ENCODE peak calls at places on chromosomes 13 and 19, in ten cellular contexts. One of them, this sample, is unnamed.

GRCh38 chr13:74773263-74773662 is 639.1 kb upstream of the KLF12 start:
- DNase-seq in NCI-H1436: no peak
- DNase-seq in stromal cell of bone marrow: no peak
- DNase-seq in psoas muscle: no peak
- DNase-seq in AG20443: no peak
- DNase-seq in heart left ventricle: no peak
- DNase-seq in Calu3: no peak
- DNase-seq in KBM-7: no peak
- DNase-seq in substantia nigra: no peak
- DNase-seq in NCI-H446 treated with DMSO at 0.1 percent for 48 hours: no peak
- DNase-seq in this sample: no peak

GRCh38 chr13:44414771-44415170 is 41.1 kb downstream of the SERP2 start:
- DNase-seq in heart left ventricle: no peak
- DNase-seq in Calu3: no peak
- DNase-seq in NCI-H446 treated with DMSO at 0.1 percent for 48 hours: no peak
- DNase-seq in psoas muscle: no peak
- DNase-seq in stromal cell of bone marrow: no peak
- DNase-seq in KBM-7: no peak
- DNase-seq in substantia nigra: no peak
- DNase-seq in NCI-H1436: no peak
- DNase-seq in AG20443: no peak
- DNase-seq in this sample: no peak

GRCh38 chr13:49560270-49561063 is 24.9 kb downstream of the RCBTB1 start:
- DNase-seq in NCI-H1436: no peak
- DNase-seq in heart left ventricle: no peak
- DNase-seq in Calu3: peak
- DNase-seq in psoas muscle: no peak
- DNase-seq in NCI-H446 treated with DMSO at 0.1 percent for 48 hours: no peak
- DNase-seq in AG20443: no peak
- DNase-seq in KBM-7: no peak
- DNase-seq in substantia nigra: no peak
- DNase-seq in stromal cell of bone marrow: no peak
- DNase-seq in this sample: no peak

GRCh38 chr13:110226051-110226562 is 80.8 kb downstream of the COL4A1 start:
- DNase-seq in heart left ventricle: no peak
- DNase-seq in stromal cell of bone marrow: no peak
- DNase-seq in KBM-7: no peak
- DNase-seq in NCI-H446 treated with DMSO at 0.1 percent for 48 hours: no peak
- DNase-seq in psoas muscle: no peak
- DNase-seq in Calu3: no peak
- DNase-seq in NCI-H1436: no peak
- DNase-seq in AG20443: no peak
- DNase-seq in substantia nigra: no peak
- DNase-seq in this sample: no peak

GRCh38 chr19:2587001-2587719 is 111.2 kb downstream of the GADD45B start:
- DNase-seq in Calu3: no peak
- DNase-seq in psoas muscle: no peak
- DNase-seq in AG20443: no peak
- DNase-seq in stromal cell of bone marrow: no peak
- DNase-seq in NCI-H1436: no peak
- DNase-seq in heart left ventricle: no peak
- DNase-seq in NCI-H446 treated with DMSO at 0.1 percent for 48 hours: no peak
- DNase-seq in KBM-7: no peak
- DNase-seq in substantia nigra: no peak
- DNase-seq in this sample: no peak

GRCh38 chr13:83546476-83546875 is 335.8 kb downstream of the SLITRK1 start:
- DNase-seq in stromal cell of bone marrow: no peak
- DNase-seq in Calu3: no peak
- DNase-seq in psoas muscle: no peak
- DNase-seq in KBM-7: no peak
- DNase-seq in NCI-H1436: no peak
- DNase-seq in AG20443: no peak
- DNase-seq in heart left ventricle: no peak
- DNase-seq in NCI-H446 treated with DMSO at 0.1 percent for 48 hours: no peak
- DNase-seq in substantia nigra: no peak
- DNase-seq in this sample: no peak

GRCh38 chr19:18274303-18274775 is at the start of gene IQCN:
- DNase-seq in stromal cell of bone marrow: no peak
- DNase-seq in heart left ventricle: no peak
- DNase-seq in Calu3: peak
- DNase-seq in KBM-7: no peak
- DNase-seq in AG20443: peak
- DNase-seq in substantia nigra: no peak
- DNase-seq in psoas muscle: peak
- DNase-seq in NCI-H446 treated with DMSO at 0.1 percent for 48 hours: no peak
- DNase-seq in NCI-H1436: no peak
- DNase-seq in this sample: no peak

GRCh38 chr13:40679586-40679985 is 13.1 kb upstream of the FOXO1 start:
- DNase-seq in stromal cell of bone marrow: no peak
- DNase-seq in Calu3: no peak
- DNase-seq in heart left ventricle: no peak
- DNase-seq in AG20443: no peak
- DNase-seq in NCI-H446 treated with DMSO at 0.1 percent for 48 hours: no peak
- DNase-seq in KBM-7: no peak
- DNase-seq in NCI-H1436: no peak
- DNase-seq in psoas muscle: no peak
- DNase-seq in substantia nigra: no peak
- DNase-seq in this sample: no peak

GRCh38 chr19:29671393-29672076 is 6.3 kb downstream of the PLEKHF1 start:
- DNase-seq in AG20443: peak
- DNase-seq in NCI-H446 treated with DMSO at 0.1 percent for 48 hours: no peak
- DNase-seq in KBM-7: peak
- DNase-seq in NCI-H1436: peak
- DNase-seq in Calu3: peak
- DNase-seq in heart left ventricle: peak
- DNase-seq in substantia nigra: no peak
- DNase-seq in stromal cell of bone marrow: no peak
- DNase-seq in psoas muscle: peak
- DNase-seq in this sample: no peak

GRCh38 chr19:40693150-40693788 is 2.8 kb upstream of the NUMBL start:
- DNase-seq in KBM-7: no peak
- DNase-seq in psoas muscle: no peak
- DNase-seq in substantia nigra: no peak
- DNase-seq in Calu3: no peak
- DNase-seq in NCI-H1436: no peak
- DNase-seq in NCI-H446 treated with DMSO at 0.1 percent for 48 hours: no peak
- DNase-seq in AG20443: no peak
- DNase-seq in stromal cell of bone marrow: no peak
- DNase-seq in heart left ventricle: no peak
- DNase-seq in this sample: no peak

GRCh38 chr13:32645854-32646253 is 59.6 kb downstream of the PDS5B start:
- DNase-seq in stromal cell of bone marrow: no peak
- DNase-seq in KBM-7: peak
- DNase-seq in NCI-H1436: no peak
- DNase-seq in substantia nigra: no peak
- DNase-seq in psoas muscle: no peak
- DNase-seq in Calu3: no peak
- DNase-seq in heart left ventricle: no peak
- DNase-seq in AG20443: no peak
- DNase-seq in NCI-H446 treated with DMSO at 0.1 percent for 48 hours: no peak
- DNase-seq in this sample: no peak

GRCh38 chr19:12987781-12988180 is 7.5 kb upstream of the NFIX start:
- DNase-seq in stromal cell of bone marrow: no peak
- DNase-seq in Calu3: no peak
- DNase-seq in NCI-H446 treated with DMSO at 0.1 percent for 48 hours: no peak
- DNase-seq in AG20443: no peak
- DNase-seq in heart left ventricle: no peak
- DNase-seq in NCI-H1436: no peak
- DNase-seq in KBM-7: no peak
- DNase-seq in psoas muscle: no peak
- DNase-seq in substantia nigra: no peak
- DNase-seq in this sample: no peak

GRCh38 chr19:56106993-56107392 is 14.1 kb downstream of the ZNF787 start:
- DNase-seq in heart left ventricle: no peak
- DNase-seq in stromal cell of bone marrow: no peak
- DNase-seq in psoas muscle: no peak
- DNase-seq in substantia nigra: no peak
- DNase-seq in NCI-H1436: no peak
- DNase-seq in Calu3: no peak
- DNase-seq in KBM-7: no peak
- DNase-seq in AG20443: no peak
- DNase-seq in NCI-H446 treated with DMSO at 0.1 percent for 48 hours: no peak
- DNase-seq in this sample: no peak

GRCh38 chr19:1154731-1155351 is 19.2 kb downstream of the SBNO2 start:
- DNase-seq in stromal cell of bone marrow: peak
- DNase-seq in NCI-H1436: no peak
- DNase-seq in NCI-H446 treated with DMSO at 0.1 percent for 48 hours: no peak
- DNase-seq in psoas muscle: peak
- DNase-seq in heart left ventricle: peak
- DNase-seq in Calu3: peak
- DNase-seq in substantia nigra: peak
- DNase-seq in AG20443: peak
- DNase-seq in KBM-7: peak
- DNase-seq in this sample: no peak

GRCh38 chr19:31261019-31261595 is 88.1 kb downstream of the TSHZ3 start:
- DNase-seq in KBM-7: no peak
- DNase-seq in Calu3: no peak
- DNase-seq in heart left ventricle: no peak
- DNase-seq in AG20443: no peak
- DNase-seq in substantia nigra: no peak
- DNase-seq in NCI-H1436: no peak
- DNase-seq in psoas muscle: no peak
- DNase-seq in stromal cell of bone marrow: no peak
- DNase-seq in NCI-H446 treated with DMSO at 0.1 percent for 48 hours: no peak
- DNase-seq in this sample: no peak

GRCh38 chr19:29678484-29679106 is 13.3 kb downstream of the PLEKHF1 start:
- DNase-seq in Calu3: no peak
- DNase-seq in AG20443: no peak
- DNase-seq in substantia nigra: peak
- DNase-seq in NCI-H1436: no peak
- DNase-seq in heart left ventricle: peak
- DNase-seq in psoas muscle: peak
- DNase-seq in NCI-H446 treated with DMSO at 0.1 percent for 48 hours: no peak
- DNase-seq in KBM-7: no peak
- DNase-seq in stromal cell of bone marrow: no peak
- DNase-seq in this sample: no peak

GRCh38 chr13:95573226-95573625 is 20.7 kb downstream of the CLDN10 start:
- DNase-seq in NCI-H1436: no peak
- DNase-seq in Calu3: peak
- DNase-seq in substantia nigra: no peak
- DNase-seq in AG20443: no peak
- DNase-seq in stromal cell of bone marrow: no peak
- DNase-seq in psoas muscle: no peak
- DNase-seq in NCI-H446 treated with DMSO at 0.1 percent for 48 hours: no peak
- DNase-seq in heart left ventricle: no peak
- DNase-seq in KBM-7: no peak
- DNase-seq in this sample: no peak

GRCh38 chr19:54523403-54523802 is 20.8 kb downstream of the LAIR2 start:
- DNase-seq in NCI-H446 treated with DMSO at 0.1 percent for 48 hours: no peak
- DNase-seq in heart left ventricle: no peak
- DNase-seq in Calu3: no peak
- DNase-seq in NCI-H1436: no peak
- DNase-seq in AG20443: peak
- DNase-seq in KBM-7: no peak
- DNase-seq in psoas muscle: no peak
- DNase-seq in substantia nigra: no peak
- DNase-seq in stromal cell of bone marrow: no peak
- DNase-seq in this sample: no peak

GRCh38 chr19:40862785-40863184 is 12.5 kb upstream of the CYP2A6 start:
- DNase-seq in NCI-H446 treated with DMSO at 0.1 percent for 48 hours: no peak
- DNase-seq in substantia nigra: no peak
- DNase-seq in heart left ventricle: no peak
- DNase-seq in AG20443: peak
- DNase-seq in KBM-7: peak
- DNase-seq in NCI-H1436: no peak
- DNase-seq in stromal cell of bone marrow: peak
- DNase-seq in psoas muscle: no peak
- DNase-seq in Calu3: peak
- DNase-seq in this sample: no peak

GRCh38 chr19:51713319-51714285 is 10.2 kb downstream of the HAS1 start:
- DNase-seq in AG20443: no peak
- DNase-seq in stromal cell of bone marrow: no peak
- DNase-seq in NCI-H446 treated with DMSO at 0.1 percent for 48 hours: no peak
- DNase-seq in KBM-7: no peak
- DNase-seq in Calu3: no peak
- DNase-seq in substantia nigra: no peak
- DNase-seq in heart left ventricle: no peak
- DNase-seq in NCI-H1436: no peak
- DNase-seq in psoas muscle: no peak
- DNase-seq in this sample: no peak

This sample was measured in hippocampal formation.